ENCODE peak calls at places on chromosomes 1 and 21, in seven cellular contexts. W is iris pigment epithelial cell; A is cardiac fibroblast; S is T-helper 2 cell; K is fibroblast of the aortic adventitia; T is prostate gland; E is stimulated activated CD4-positive, alpha-beta T cell treated with anti-CD3 and anti-CD28 coated beads, Interleukin-15, amount 100 ng/mL, for 24 hours. H is an unnamed sample.

GRCh38 chr1:29712275-29712633 is 475.9 kb downstream of the PTPRU start:
- DNase-seq in W (peak), A (no peak), S (no peak), K (no peak), T (no peak), E (no peak), H (no peak)

GRCh38 chr1:91278754-91279153 is 125.9 kb downstream of the HFM1 start:
- DNase-seq in W (peak), A (peak), S (no peak), K (peak), T (no peak), E (no peak), H (no peak)

GRCh38 chr1:108590947-108591346 is 31.0 kb downstream of the EEIG2 start:
- DNase-seq in W (peak), A (peak), S (no peak), K (peak), T (no peak), E (no peak), H (no peak)

GRCh38 chr1:108897865-108898720 is 21.3 kb downstream of the GPSM2 start:
- DNase-seq in W (peak), A (peak), S (no peak), K (peak), T (peak), E (no peak), H (no peak)

GRCh38 chr1:68327414-68327813 is 95.1 kb upstream of the WLS start:
- DNase-seq in W (peak), A (peak), S (no peak), K (peak), T (no peak), E (no peak), H (no peak)

GRCh38 chr1:224331824-224332223 is 1.9 kb upstream of the NVL start:
- DNase-seq in W (no peak), A (no peak), S (no peak), K (no peak), T (no peak), E (no peak), H (no peak)

GRCh38 chr1:21586926-21587601 is 77.8 kb downstream of the ALPL start:
- DNase-seq in W (peak), A (peak), S (no peak), K (peak), T (no peak), E (no peak), H (peak)

GRCh38 chr1:69126761-69127160 is 441.0 kb upstream of the LRRC7 start:
- DNase-seq in W (no peak), A (no peak), S (no peak), K (no peak), T (no peak), E (no peak), H (no peak)

GRCh38 chr1:182569939-182570610 is 19.0 kb downstream of the RNASEL start:
- DNase-seq in W (no peak), A (no peak), S (no peak), K (no peak), T (no peak), E (no peak), H (no peak)

GRCh38 chr1:234851450-234852438 is 241.8 kb upstream of the IRF2BP2 start:
- DNase-seq in W (no peak), A (peak), S (no peak), K (peak), T (no peak), E (no peak), H (no peak)

GRCh38 chr1:111769517-111770146 is 13.9 kb downstream of the DDX20 start:
- DNase-seq in W (peak), A (peak), S (peak), K (peak), T (peak), E (peak), H (no peak)

GRCh38 chr1:97139512-97139911 is 417.9 kb downstream of the PTBP2 start:
- DNase-seq in W (peak), A (peak), S (no peak), K (peak), T (no peak), E (no peak), H (no peak)

GRCh38 chr1:186819140-186819539 is 9.6 kb upstream of the PLA2G4A start:
- DNase-seq in W (peak), A (peak), S (no peak), K (peak), T (no peak), E (no peak), H (no peak)

GRCh38 chr1:212529211-212529731 is 79.3 kb upstream of the ATF3 start:
- DNase-seq in W (peak), A (no peak), S (no peak), K (peak), T (no peak), E (no peak), H (no peak)

GRCh38 chr1:202144510-202145324 is at the start of gene ARL8A:
- DNase-seq in W (peak), A (peak), S (peak), K (no peak), T (peak), E (peak), H (peak)

GRCh38 chr1:161217831-161218230 is 2.7 kb downstream of the FCER1G start:
- DNase-seq in W (no peak), A (no peak), S (no peak), K (no peak), T (no peak), E (no peak), H (no peak)

GRCh38 chr1:245211035-245211749 is 56.4 kb downstream of the KIF26B start:
- DNase-seq in W (no peak), A (no peak), S (no peak), K (no peak), T (no peak), E (no peak), H (no peak)

GRCh38 chr1:239951518-239952130 is 140.1 kb upstream of the FMN2 start:
- DNase-seq in W (peak), A (peak), S (no peak), K (peak), T (peak), E (peak), H (peak)

GRCh38 chr21:36909901-36910561 is 56.4 kb downstream of the HLCS start:
- DNase-seq in W (peak), A (peak), S (no peak), K (peak), T (no peak), E (peak), H (no peak)